ENCODE peak calls at places on chromosomes 13 and 19, in four cellular contexts. Y, F, J and V are unnamed samples.

GRCh38 chr13:108985166-108985565 is 355.8 kb downstream of the MYO16 start:
- DNase-seq in Y (no peak), F (no peak), J (no peak), V (no peak)

GRCh38 chr13:38814331-38814730 is 127.5 kb downstream of the FREM2 start:
- DNase-seq in Y (no peak), F (no peak), J (no peak), V (no peak)

GRCh38 chr19:30085394-30085793 is 143.4 kb downstream of the URI1 start:
- DNase-seq in Y (peak; percentile 62), F (peak; percentile 68), J (no peak), V (no peak)

GRCh38 chr19:38250821-38251563 is 5.2 kb downstream of the PPP1R14A start:
- DNase-seq in Y (peak; percentile 70), J (no peak), F (peak; percentile 55), V (peak; percentile 80)

GRCh38 chr19:42143341-42144234 is 11.3 kb upstream of the POU2F2 start:
- DNase-seq in J (peak; percentile 64), Y (peak; percentile 89), F (peak; percentile 73), V (peak; percentile 52)

GRCh38 chr19:11096210-11096841 is 7.1 kb downstream of the LDLR start:
- DNase-seq in J (no peak), Y (no peak), F (no peak), V (no peak)

GRCh38 chr13:22960827-22961226 is 220.0 kb upstream of the SGCG start:
- DNase-seq in F (no peak), Y (peak; percentile 31), J (no peak), V (no peak)

GRCh38 chr13:73466561-73466960 is 407.8 kb downstream of the KLF5 start:
- DNase-seq in Y (no peak), F (no peak), J (no peak), V (no peak)

GRCh38 chr13:78137404-78138142 is 218.9 kb upstream of the EDNRB start:
- DNase-seq in J (peak; percentile 65), F (peak; percentile 66), Y (peak; percentile 57), V (peak; percentile 80)

GRCh38 chr13:76522083-76522755 is 364.0 kb downstream of the KCTD12 start:
- DNase-seq in J (no peak), Y (no peak), F (peak; percentile 83), V (peak; percentile 20)

GRCh38 chr19:36183455-36183741 is 31.1 kb downstream of the ZNF565 start:
- DNase-seq in J (no peak), F (no peak), Y (no peak), V (no peak)

GRCh38 chr19:2176336-2176994 is 12.7 kb downstream of the DOT1L start:
- DNase-seq in F (peak; percentile 26), Y (no peak), J (no peak), V (no peak)

GRCh38 chr13:24618219-24618955 is 61.8 kb upstream of the ATP12A start:
- DNase-seq in F (no peak), Y (no peak), J (no peak), V (no peak)

GRCh38 chr13:46552302-46552680 is 679 bp upstream of the LRCH1 start:
- DNase-seq in Y (no peak), F (no peak), J (no peak), V (no peak)

GRCh38 chr13:79481685-79482052 is 714 bp downstream of the NDFIP2 start:
- DNase-seq in F (no peak), Y (no peak), J (no peak), V (no peak)

GRCh38 chr19:570315-570714 is 2.1 kb upstream of the BSG start:
- DNase-seq in F (peak; percentile 29), Y (no peak), J (no peak), V (no peak)

GRCh38 chr19:48757089-48757675 is 1.9 kb downstream of the FGF21 start:
- DNase-seq in J (no peak), F (no peak), Y (no peak), V (no peak)

DNA sequence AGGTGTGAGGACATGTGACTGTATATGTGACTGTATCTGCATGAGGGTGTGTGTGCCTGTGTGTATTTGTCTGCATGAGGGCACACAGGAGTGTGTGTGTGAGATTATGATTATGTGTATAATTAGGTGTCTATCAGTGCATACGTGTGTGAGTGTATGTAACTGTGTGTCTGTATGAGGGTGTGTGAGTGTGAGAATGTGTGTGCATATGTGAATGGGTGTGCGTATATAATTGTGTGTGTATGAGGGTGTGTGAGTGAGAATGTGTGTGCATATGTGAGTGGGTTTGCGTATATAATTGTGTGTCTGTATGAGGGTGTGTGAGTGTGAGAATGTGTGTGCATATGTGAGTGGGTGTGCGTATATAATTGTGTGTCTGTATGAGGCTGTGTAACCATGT is 3.0 kb upstream of the ACSBG2 start:
- DNase-seq in F (no peak), Y (no peak), J (no peak), V (no peak)
- H3K23ac ChIP-seq in F (no peak overlapping the region), Y (no peak overlapping the region), J (no peak overlapping the region), V (no peak overlapping the region)

DNA sequence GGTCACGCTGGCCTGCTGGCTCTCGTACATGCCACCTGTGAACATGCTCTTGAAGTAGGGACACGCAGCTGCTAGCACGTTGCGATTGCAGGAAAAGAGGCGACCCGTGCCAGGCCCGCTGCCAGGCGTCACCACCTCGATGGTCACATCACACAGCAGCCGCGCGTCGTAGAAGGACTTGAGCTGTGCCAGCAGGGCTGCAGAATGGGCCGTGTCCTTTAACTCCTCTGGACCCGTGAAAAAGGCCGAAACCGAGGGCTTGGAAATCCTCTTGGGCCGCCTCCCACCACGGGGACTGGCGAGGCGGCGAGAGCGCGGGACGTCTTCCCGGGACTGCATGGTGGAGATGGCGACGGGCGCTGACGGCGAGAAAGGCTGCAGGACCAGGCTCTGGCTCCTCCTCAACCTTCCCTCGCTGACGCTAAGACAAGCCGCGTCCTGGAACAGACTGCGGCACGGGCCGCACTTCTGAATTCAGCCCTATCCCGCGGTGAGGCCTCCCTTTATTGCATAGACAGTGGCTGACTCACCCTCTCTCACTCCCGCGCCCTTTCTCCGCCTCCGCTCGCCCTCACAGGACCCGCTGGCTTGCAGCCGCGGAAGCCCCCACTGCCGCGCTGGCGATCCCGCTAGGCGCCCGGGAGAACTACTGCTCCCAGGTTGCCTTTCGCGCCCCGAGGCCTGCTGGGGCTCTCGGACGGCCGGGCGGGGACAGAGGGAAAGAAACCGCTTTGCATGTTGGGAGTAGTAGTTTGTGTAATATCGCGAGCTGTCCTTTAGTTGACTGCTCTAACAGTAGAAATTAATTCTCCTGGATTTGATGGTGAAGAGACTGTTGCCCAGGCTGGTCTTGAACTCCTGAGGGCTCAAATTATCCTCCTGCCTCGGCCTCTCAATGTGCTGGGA is at the start of gene KBTBD7:
- DNase-seq in J (peak; percentile 86), F (peak; percentile 97), Y (peak; percentile 90), V (peak; percentile 98)
- H3K23ac ChIP-seq in J (peak within 1 kb of the TSS; percentile 80), F (no peak within 1 kb of the TSS), Y (no peak within 1 kb of the TSS), V (no peak within 1 kb of the TSS)

GRCh38 chr13:114234266-114234644 is 442 bp upstream of the CDC16 start:
- DNase-seq in Y (no peak), F (no peak), J (no peak), V (no peak)

GRCh38 chr13:114235697-114236096 is 1.0 kb downstream of the CDC16 start:
- DNase-seq in F (no peak), Y (no peak), J (no peak), V (peak; percentile 9)

GRCh38 chr13:114237415-114238112 is 2.9 kb downstream of the CDC16 start:
- DNase-seq in Y (no peak), J (no peak), F (no peak), V (no peak)

GRCh38 chr13:114236224-114236623 is 1.5 kb downstream of the CDC16 start:
- DNase-seq in Y (no peak), F (no peak), J (no peak), V (no peak)

GRCh38 chr13:114234645-114235421 is at the start of gene CDC16:
- DNase-seq in F (peak; percentile 92), J (peak; percentile 71), Y (peak; percentile 89), V (peak; percentile 89)
- H3K23ac ChIP-seq in F (no peak within 1 kb of the TSS), J (peak within 1 kb of the TSS; percentile 99), Y (no peak within 1 kb of the TSS), V (no peak within 1 kb of the TSS)

GRCh38 chr19:53555352-53555751 is 17.4 kb downstream of the ZNF331 start:
- DNase-seq in F (no peak), Y (no peak), J (no peak), V (no peak)

GRCh38 chr19:53553159-53553558 is 15.2 kb downstream of the ZNF331 start:
- DNase-seq in J (no peak), F (no peak), Y (no peak), V (no peak)

GRCh38 chr19:53552001-53552721 is 14.2 kb downstream of the ZNF331 start:
- DNase-seq in Y (peak; percentile 19), J (no peak), F (no peak), V (no peak)

GRCh38 chr19:53554804-53555203 is 16.9 kb downstream of the ZNF331 start:
- DNase-seq in J (no peak), Y (no peak), F (no peak), V (no peak)

GRCh38 chr19:53553865-53554791 is 16.2 kb downstream of the ZNF331 start:
- DNase-seq in F (no peak), J (no peak), Y (peak; percentile 47), V (no peak)
- H3K23ac ChIP-seq in F (no peak overlapping the region), J (peak overlapping the region; percentile 73), Y (no peak overlapping the region), V (no peak overlapping the region)

DNA sequence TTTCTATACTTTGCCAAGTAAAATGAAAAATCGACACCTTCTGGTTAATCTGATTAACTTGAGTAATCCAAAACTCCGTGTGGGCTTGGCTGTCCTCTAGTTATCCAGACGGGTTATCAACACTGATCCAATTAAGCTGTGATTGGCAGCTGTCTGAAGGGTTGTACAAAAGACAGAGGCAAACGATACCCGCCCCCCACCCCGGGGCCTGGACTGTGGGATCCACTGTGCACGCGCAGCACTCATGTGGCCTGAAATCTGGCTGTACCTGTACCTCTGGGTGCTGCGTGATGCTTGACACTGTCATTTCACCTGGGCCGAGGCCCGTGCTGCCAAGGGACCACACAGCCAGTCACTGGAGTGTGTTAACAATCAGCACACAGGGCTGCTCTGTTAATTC is 53.5 kb downstream of the COL4A2 start:
- DNase-seq in J (no peak), F (no peak), Y (no peak), V (no peak)
- H3K23ac ChIP-seq in J (no peak overlapping the region), F (no peak overlapping the region), Y (no peak overlapping the region), V (no peak overlapping the region)

GRCh38 chr13:67299072-67299635 is 69.0 kb upstream of the PCDH9 start:
- DNase-seq in J (no peak), F (no peak), Y (no peak), V (peak; percentile 67)

GRCh38 chr13:67303661-67304333 is 73.7 kb upstream of the PCDH9 start:
- DNase-seq in J (no peak), F (no peak), Y (no peak), V (no peak)

GRCh38 chr13:67298297-67298696 is 68.2 kb upstream of the PCDH9 start:
- DNase-seq in J (no peak), Y (no peak), F (no peak), V (no peak)

GRCh38 chr13:67296511-67296910 is 66.4 kb upstream of the PCDH9 start:
- DNase-seq in J (no peak), F (no peak), Y (no peak), V (no peak)

GRCh38 chr13:67299731-67300130 is 69.6 kb upstream of the PCDH9 start:
- DNase-seq in Y (no peak), J (no peak), F (no peak), V (no peak)
- H3K23ac ChIP-seq in Y (no peak overlapping the region), J (no peak overlapping the region), F (no peak overlapping the region), V (no peak overlapping the region)

GRCh38 chr19:21856751-21857150 is 20.8 kb upstream of the ZNF43 start:
- DNase-seq in Y (no peak), F (no peak), J (no peak), V (no peak)

GRCh38 chr19:21848706-21849105 is 12.7 kb upstream of the ZNF43 start:
- DNase-seq in J (no peak), Y (no peak), F (no peak), V (no peak)

GRCh38 chr19:21850636-21851255 is 14.8 kb upstream of the ZNF43 start:
- DNase-seq in F (no peak), Y (no peak), J (no peak), V (no peak)

GRCh38 chr19:21851596-21852345 is 15.8 kb upstream of the ZNF43 start:
- DNase-seq in Y (peak; percentile 93), J (peak; percentile 95), F (peak; percentile 96), V (peak; percentile 97)
- H3K23ac ChIP-seq in Y (no peak overlapping the region), J (peak overlapping the region; percentile 87), F (no peak overlapping the region), V (no peak overlapping the region)